ENCODE peak calls at places on chromosomes 12 and 14, in six cellular contexts. I is gastrocnemius medialis, F is lower lobe of right lung, A is WERI-Rb-1, Q is AG04450, V is HL-60. X is an unnamed sample.
A peak's percentile ranks its signal among the peaks of the same experiment; 100 is the strongest.

GRCh38 chr14:21268612-21269251 is 510 bp downstream of the HNRNPC start:
- DNase-seq in V (peak; percentile 45), F (no peak), I (peak; percentile 56), A (no peak), Q (no peak), X (no peak)

GRCh38 chr12:80044694-80045046 is 54.7 kb upstream of the OTOGL start:
- DNase-seq in Q (peak; percentile 55), I (no peak), F (no peak), A (no peak), V (no peak), X (no peak)

GRCh38 chr12:76020731-76021672 is 10.6 kb downstream of the PHLDA1 start:
- DNase-seq in A (no peak), V (peak; percentile 49), F (no peak), I (no peak), Q (peak; percentile 93), X (peak; percentile 25)

GRCh38 chr12:115296613-115297012 is 612.6 kb upstream of the TBX3 start:
- DNase-seq in V (no peak), F (no peak), A (no peak), Q (no peak), I (no peak), X (no peak)

GRCh38 chr12:95150501-95150900 is 66.8 kb downstream of the FGD6 start:
- DNase-seq in Q (no peak), A (no peak), F (no peak), V (no peak), I (no peak), X (no peak)

GRCh38 chr12:570237-570925 is 92.9 kb downstream of the NINJ2 start:
- DNase-seq in Q (peak; percentile 54), V (no peak), A (no peak), I (peak; percentile 85), F (peak; percentile 75), X (peak; percentile 80)

GRCh38 chr14:105398726-105399440 is 545 bp downstream of the TEX22 start:
- DNase-seq in V (peak; percentile 58), Q (no peak), I (no peak), F (no peak), A (peak; percentile 16), X (no peak)

GRCh38 chr14:68109132-68109531 is 289.6 kb downstream of the RAD51B start:
- DNase-seq in A (no peak), V (no peak), Q (no peak), I (no peak), F (no peak), X (no peak)

GRCh38 chr12:104095289-104095688 is 31.0 kb downstream of the HCFC2 start:
- DNase-seq in Q (no peak), F (no peak), I (no peak), A (no peak), V (no peak), X (no peak)

GRCh38 chr12:632102-632696 is 31.0 kb downstream of the NINJ2 start:
- DNase-seq in Q (peak; percentile 64), V (no peak), A (no peak), F (no peak), I (peak; percentile 75), X (no peak)

GRCh38 chr12:76183459-76184186 is 99.1 kb upstream of the NAP1L1 start:
- DNase-seq in I (peak; percentile 26), F (no peak), V (peak; percentile 15), Q (peak; percentile 96), A (no peak), X (peak; percentile 16)

GRCh38 chr12:49897276-49897675 is 6.4 kb downstream of the FAIM2 start:
- DNase-seq in V (no peak), Q (no peak), F (peak; percentile 30), A (no peak), I (no peak), X (no peak)

GRCh38 chr14:26137161-26137560 is 460.7 kb downstream of the NOVA1 start:
- DNase-seq in A (peak; percentile 9), F (no peak), V (no peak), I (no peak), Q (no peak), X (no peak)

GRCh38 chr12:89370850-89371249 is 18.5 kb upstream of the DUSP6 start:
- DNase-seq in V (no peak), A (peak; percentile 54), F (no peak), Q (no peak), I (no peak), X (no peak)

GRCh38 chr12:62008703-62009102 is 251.5 kb upstream of the USP15 start:
- DNase-seq in A (no peak), F (no peak), I (no peak), V (no peak), Q (no peak), X (no peak)
- H3K4me3 ChIP-seq in A (no peak overlapping the region), F (no peak overlapping the region), I (no peak overlapping the region), V (no peak overlapping the region), Q (no peak overlapping the region), X (no peak overlapping the region)

DNA sequence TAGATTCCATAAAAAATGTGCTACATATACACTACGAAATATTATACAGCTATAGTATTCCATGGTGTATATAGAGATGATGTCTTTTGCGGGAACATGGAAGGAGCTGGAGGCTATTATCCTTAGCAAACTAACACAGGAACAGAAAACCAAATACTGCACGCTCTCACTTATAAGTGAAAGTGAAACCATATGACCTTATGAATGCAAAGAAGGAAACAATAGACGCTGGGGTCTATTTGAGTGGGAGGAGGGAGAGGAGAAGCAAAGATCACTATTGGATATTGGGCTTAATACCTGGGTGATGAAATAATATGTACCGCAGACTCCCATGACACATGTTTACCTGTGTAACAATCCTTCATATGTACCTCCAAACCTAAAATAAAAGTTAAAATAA is 142.7 kb downstream of the LRFN5 start:
- DNase-seq in A (no peak), I (no peak), F (no peak), Q (no peak), V (no peak), X (no peak)
- H3K4me3 ChIP-seq in A (no peak overlapping the region), I (peak overlapping the region; percentile 46), F (peak overlapping the region; percentile 32), Q (no peak overlapping the region), V (no peak overlapping the region), X (no peak overlapping the region)

GRCh38 chr14:87687338-87687876 is 305.6 kb downstream of the GALC start:
- DNase-seq in A (no peak), F (no peak), I (no peak), V (no peak), Q (no peak), X (peak; percentile 83)
- H3K4me3 ChIP-seq in A (no peak overlapping the region), F (no peak overlapping the region), I (no peak overlapping the region), V (no peak overlapping the region), Q (no peak overlapping the region), X (no peak overlapping the region)

GRCh38 chr14:71060274-71060673 is 153.0 kb downstream of the PCNX1 start:
- DNase-seq in V (no peak), Q (no peak), I (no peak), F (no peak), A (no peak), X (no peak)
- H3K4me3 ChIP-seq in V (no peak overlapping the region), Q (no peak overlapping the region), I (no peak overlapping the region), F (no peak overlapping the region), A (no peak overlapping the region), X (no peak overlapping the region)

GRCh38 chr12:84954415-84954814 is 41.8 kb upstream of the SLC6A15 start:
- DNase-seq in I (no peak), F (no peak), V (no peak), Q (no peak), A (no peak), X (no peak)
- H3K4me3 ChIP-seq in I (no peak overlapping the region), F (no peak overlapping the region), V (no peak overlapping the region), Q (no peak overlapping the region), A (no peak overlapping the region), X (no peak overlapping the region)

DNA sequence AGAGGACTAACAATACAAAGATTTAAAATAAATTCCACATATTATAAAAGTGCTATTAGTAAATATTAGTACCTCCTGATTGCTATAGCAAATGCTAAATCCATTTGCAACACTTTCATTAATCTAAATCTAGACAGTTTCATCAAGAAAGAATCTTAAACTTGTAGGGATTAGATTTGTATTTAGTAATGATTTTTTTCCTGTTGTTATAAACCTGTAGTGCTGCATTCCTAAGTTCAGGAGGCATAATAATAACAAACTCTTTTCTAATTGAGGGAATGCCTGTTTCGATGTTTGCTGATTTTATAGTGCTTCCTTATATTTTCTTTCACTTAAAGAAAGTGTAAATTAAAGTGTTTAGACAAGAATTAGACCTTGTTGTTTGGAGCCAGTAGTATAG is 166.1 kb downstream of the FOXA1 start:
- DNase-seq in Q (no peak), I (no peak), A (no peak), F (no peak), V (no peak), X (no peak)
- H3K4me3 ChIP-seq in Q (no peak overlapping the region), I (no peak overlapping the region), A (no peak overlapping the region), F (no peak overlapping the region), V (no peak overlapping the region), X (no peak overlapping the region)

X was measured in uterus.